ENCODE peak calls at places on chromosomes 16 and 17, in ten cellular contexts. W is EL; N is epithelial cell of prostate; C is mucosa of gallbladder; T is stimulated activated CD4-positive, alpha-beta T cell treated with anti-CD3 and anti-CD28 coated beads, Interleukin-4, amount 100 ng/mL, for 4 hours; O is stimulated activated naive CD4-positive, alpha-beta T cell; G is T-helper 1 cell; V is NCI-H1105; J is AG09319; D is sigmoid colon. S is an unnamed sample.

GRCh38 chr17:21278304-21279197 is 6.0 kb upstream of the MAP2K3 start:
- DNase-seq in C (peak), O (peak), D (no peak), N (no peak), G (peak), J (no peak), T (peak), V (no peak), W (no peak), S (peak)

GRCh38 chr16:20079106-20079505 is 5.4 kb upstream of the GPR139 start:
- DNase-seq in W (no peak), C (no peak), V (no peak), D (no peak), T (no peak), G (no peak), O (no peak), J (no peak), N (no peak), S (no peak)

GRCh38 chr16:71439531-71439930 is 2.3 kb downstream of the TLE7 start:
- DNase-seq in O (no peak), V (no peak), J (no peak), G (no peak), C (no peak), T (no peak), D (no peak), N (no peak), W (no peak), S (no peak)

GRCh38 chr17:44921122-44921882 is 6.0 kb upstream of the GFAP start:
- DNase-seq in J (no peak), N (no peak), O (no peak), W (no peak), V (no peak), T (no peak), D (peak), C (no peak), G (no peak), S (no peak)

GRCh38 chr16:66954097-66954659 is 6.9 kb upstream of the CES3 start:
- DNase-seq in G (peak), J (peak), V (no peak), C (peak), T (peak), O (peak), W (peak), D (peak), N (no peak), S (peak)

GRCh38 chr17:46772013-46772878 is 46.2 kb downstream of the WNT3 start:
- DNase-seq in J (no peak), O (no peak), D (no peak), V (peak), G (no peak), T (no peak), N (no peak), C (no peak), W (peak), S (no peak)

GRCh38 chr16:74275031-74275636 is 21.5 kb upstream of the PSMD7 start:
- DNase-seq in D (no peak), V (no peak), J (no peak), T (no peak), O (no peak), C (no peak), W (peak), G (no peak), N (no peak), S (peak)

GRCh38 chr17:46815474-46816353 is 2.8 kb downstream of the WNT3 start:
- DNase-seq in C (no peak), D (no peak), T (no peak), W (peak), V (no peak), O (no peak), J (no peak), G (no peak), N (no peak), S (peak)

GRCh38 chr16:10088380-10088793 is 93.8 kb downstream of the GRIN2A start:
- DNase-seq in D (no peak), T (no peak), W (no peak), C (no peak), O (no peak), G (no peak), V (no peak), J (no peak), N (no peak), S (no peak)

GRCh38 chr17:72928454-72929136 is 163.9 kb downstream of the SLC39A11 start:
- DNase-seq in N (no peak), J (no peak), G (no peak), V (no peak), O (no peak), D (no peak), T (no peak), W (no peak), C (peak), S (no peak)

GRCh38 chr17:71995570-71995969 is 125.2 kb upstream of the SOX9 start:
- DNase-seq in O (no peak), G (no peak), N (no peak), T (no peak), C (no peak), V (no peak), D (no peak), W (peak), J (no peak), S (no peak)

GRCh38 chr16:12538667-12539081 is 265.0 kb downstream of the CPPED1 start:
- DNase-seq in C (no peak), D (no peak), V (peak), W (no peak), G (no peak), J (no peak), O (no peak), T (no peak), N (peak), S (no peak)

GRCh38 chr16:31269541-31269940 is 9.8 kb downstream of the ITGAM start:
- DNase-seq in T (no peak), O (no peak), W (no peak), C (no peak), V (no peak), G (no peak), N (no peak), D (no peak), J (no peak), S (no peak)

GRCh38 chr16:9092963-9093477 is 1.6 kb downstream of the HAPSTR1 start:
- DNase-seq in J (no peak), O (peak), G (peak), W (no peak), C (no peak), T (no peak), N (no peak), D (peak), V (peak), S (peak)

GRCh38 chr17:75722076-75722475 is 817 bp downstream of the ITGB4 start:
- DNase-seq in J (no peak), C (peak), D (no peak), V (no peak), N (no peak), G (no peak), O (no peak), T (no peak), W (no peak), S (no peak)

GRCh38 chr17:77778636-77779524 is 179.6 kb upstream of the TNRC6C start:
- DNase-seq in N (peak), G (no peak), C (peak), O (no peak), J (no peak), V (no peak), T (no peak), W (no peak), D (peak), S (no peak)

GRCh38 chr17:60641810-60642220 is 35.8 kb upstream of the BCAS3 start:
- DNase-seq in C (peak), J (peak), T (peak), N (peak), G (peak), D (peak), W (peak), V (peak), O (peak), S (peak)

GRCh38 chr17:41329279-41329925 is 13.9 kb upstream of the KRTAP17-1 start:
- DNase-seq in G (no peak), C (peak), V (peak), T (no peak), D (no peak), O (no peak), W (peak), J (peak), N (no peak), S (no peak)

GRCh38 chr16:11134722-11135121 is 121.3 kb downstream of the SOCS1 start:
- DNase-seq in W (no peak), T (no peak), J (no peak), G (no peak), N (no peak), D (no peak), O (no peak), C (no peak), V (no peak), S (no peak)

GRCh38 chr17:41544497-41544896 is 16.4 kb upstream of the KRT19 start:
- DNase-seq in W (no peak), T (no peak), N (no peak), O (no peak), V (peak), D (no peak), J (no peak), G (no peak), C (peak), S (no peak)

GRCh38 chr17:40483679-40484078 is 17.7 kb downstream of the TNS4 start:
- DNase-seq in G (no peak), J (no peak), W (no peak), D (no peak), V (no peak), C (no peak), T (no peak), O (no peak), N (no peak), S (no peak)

GRCh38 chr16:48013476-48013875 is 142.3 kb downstream of the ABCC12 start:
- DNase-seq in D (no peak), W (peak), J (no peak), T (no peak), O (no peak), G (no peak), N (peak), C (no peak), V (no peak), S (no peak)

GRCh38 chr17:1050996-1051925 is 54.3 kb downstream of the TIMM22 start:
- DNase-seq in W (no peak), V (no peak), N (no peak), O (no peak), G (no peak), C (no peak), J (no peak), T (no peak), D (no peak), S (no peak)

GRCh38 chr17:147796-148740 is 10.7 kb downstream of the SCGB1C2 start:
- DNase-seq in V (no peak), C (no peak), N (no peak), T (no peak), J (no peak), D (peak), O (no peak), W (no peak), G (no peak), S (no peak)

GRCh38 chr17:81263371-81264181 is 24.5 kb downstream of the NDUFAF8 start:
- DNase-seq in J (no peak), D (no peak), O (no peak), G (no peak), C (no peak), V (no peak), N (no peak), T (no peak), W (no peak), S (no peak)

GRCh38 chr17:41835800-41836549 is at the start of gene NT5C3B:
- DNase-seq in O (peak), T (peak), C (peak), N (no peak), J (no peak), D (peak), V (peak), W (peak), G (peak), S (peak)

GRCh38 chr16:85668676-85669424 is 19.9 kb downstream of the GINS2 start:
- DNase-seq in G (no peak), W (no peak), V (no peak), N (no peak), J (no peak), T (no peak), C (no peak), D (peak), O (no peak), S (no peak)

GRCh38 chr16:12146966-12147365 is 170.4 kb downstream of the SNX29 start:
- DNase-seq in C (no peak), W (no peak), V (no peak), G (no peak), J (no peak), O (no peak), D (no peak), T (no peak), N (no peak), S (no peak)

GRCh38 chr17:5035356-5035755 is at the start of gene SLC52A1:
- DNase-seq in C (no peak), O (no peak), T (no peak), W (no peak), G (no peak), N (no peak), J (no peak), D (no peak), V (peak), S (no peak)

GRCh38 chr16:4266372-4266771 is 6.5 kb downstream of the TFAP4 start:
- DNase-seq in C (no peak), G (no peak), N (no peak), V (no peak), O (no peak), T (no peak), J (no peak), D (no peak), W (no peak), S (no peak)

GRCh38 chr17:9821921-9822320 is at the start of gene GSG1L2:
- DNase-seq in T (no peak), O (no peak), G (no peak), D (no peak), J (no peak), W (no peak), C (no peak), N (no peak), V (no peak), S (no peak)

GRCh38 chr16:73171901-73172619 is 124.1 kb upstream of the ZFHX3 start:
- DNase-seq in T (no peak), D (no peak), G (no peak), O (no peak), W (no peak), J (no peak), C (no peak), N (no peak), V (peak), S (no peak)

GRCh38 chr17:27390540-27390939 is 65.7 kb upstream of the KSR1 start:
- DNase-seq in C (no peak), N (no peak), V (no peak), G (no peak), W (no peak), D (no peak), J (no peak), T (no peak), O (no peak), S (no peak)

GRCh38 chr17:2337811-2338657 is 733 bp downstream of the SGSM2 start:
- DNase-seq in J (no peak), V (no peak), O (peak), D (peak), T (peak), N (no peak), W (peak), G (peak), C (peak), S (peak)

GRCh38 chr17:40329981-40330794 is 21.2 kb downstream of the RARA start:
- DNase-seq in C (no peak), O (no peak), W (no peak), J (no peak), T (no peak), N (no peak), D (peak), V (peak), G (no peak), S (no peak)

GRCh38 chr16:57434003-57434402 is 13.2 kb downstream of the CIAPIN1 start:
- DNase-seq in N (no peak), C (no peak), G (no peak), J (no peak), D (no peak), V (no peak), T (no peak), O (no peak), W (no peak), S (no peak)

GRCh38 chr17:57121308-57122042 is 36.4 kb downstream of the AKAP1 start:
- DNase-seq in C (no peak), O (no peak), G (no peak), V (no peak), N (no peak), W (peak), T (no peak), J (no peak), D (no peak), S (no peak)

GRCh38 chr17:79795795-79796569 is 895 bp downstream of the CBX8 start:
- DNase-seq in W (no peak), N (no peak), O (no peak), J (no peak), V (no peak), T (no peak), G (no peak), D (no peak), C (no peak), S (no peak)

GRCh38 chr16:17335826-17336492 is 134.8 kb downstream of the XYLT1 start:
- DNase-seq in N (no peak), O (no peak), D (peak), C (no peak), W (no peak), T (no peak), J (no peak), V (no peak), G (no peak), S (no peak)

GRCh38 chr17:77581480-77581879 is 377.0 kb upstream of the TNRC6C start:
- DNase-seq in C (no peak), O (no peak), N (peak), G (no peak), T (no peak), W (peak), J (no peak), V (no peak), D (no peak), S (no peak)